ENCODE peak calls at places on chromosomes 6 and 20, in six cellular contexts. D is T-helper 17 cell; O is memory B cell; F is NCI-H146; L is stimulated activated CD8-positive, alpha-beta memory T cell treated with anti-CD3 and anti-CD28 coated beads, Interleukin-15, amount 100 ng/mL, for 48 hours; W is cerebellum. P is an unnamed sample.

GRCh38 chr6:85866758-85867401 is 224.2 kb upstream of the SYNCRIP start:
- DNase-seq in D (no peak), F (no peak), L (no peak), W (no peak), O (no peak), P (no peak)

GRCh38 chr6:148021715-148022114 is 320.9 kb upstream of the SASH1 start:
- DNase-seq in O (no peak), F (no peak), W (no peak), D (no peak), L (no peak), P (peak)

GRCh38 chr6:5379647-5380242 is 118.4 kb downstream of the FARS2 start:
- DNase-seq in W (no peak), F (peak), D (no peak), O (peak), L (no peak), P (peak)

GRCh38 chr20:17835240-17835940 is 133.2 kb downstream of the SNX5 start:
- DNase-seq in L (no peak), O (no peak), D (no peak), F (no peak), W (peak), P (peak)

GRCh38 chr20:19621072-19621471 is 137.0 kb upstream of the RIN2 start:
- DNase-seq in W (no peak), D (no peak), F (peak), L (no peak), O (no peak), P (peak)

GRCh38 chr6:28693033-28693750 is 167.5 kb downstream of the GPX5 start:
- DNase-seq in W (no peak), L (no peak), F (no peak), D (no peak), O (no peak), P (no peak)

GRCh38 chr6:2731281-2731909 is 19.3 kb downstream of the MYLK4 start:
- DNase-seq in D (no peak), O (no peak), L (no peak), W (no peak), F (no peak), P (no peak)

GRCh38 chr6:34249469-34250370 is 914 bp upstream of the SMIM29 start:
- DNase-seq in O (no peak), W (no peak), F (peak), D (no peak), L (no peak), P (no peak)

GRCh38 chr6:160461641-160462040 is 113.5 kb downstream of the SLC22A3 start:
- DNase-seq in D (no peak), F (no peak), W (no peak), O (no peak), L (no peak), P (peak)

GRCh38 chr6:1388081-1388926 is 1.1 kb upstream of the FOXF2 start:
- DNase-seq in O (no peak), D (no peak), L (no peak), F (no peak), W (no peak), P (peak)

P was measured in foreskin fibroblast.